ENCODE peak calls at places on chromosome 2, in nine cellular contexts. One of them, this sample, is unnamed.

GRCh38 chr2:161420406-161421025 is 4.4 kb downstream of the TBR1 start:
- DNase-seq in psoas muscle: no peak
- DNase-seq in memory B cell: no peak
- DNase-seq in posterior cingulate gyrus: no peak
- DNase-seq in effector memory CD8-positive, alpha-beta T cell: no peak
- DNase-seq in stimulated activated naive CD8-positive, alpha-beta T cell treated with anti-CD3 and anti-CD28 coated beads, Interleukin-15, Interleukin-2, amounts not matched to agents 100 U/mL and 50 U/mL, for 24 hours: no peak
- DNase-seq in LoVo: no peak
- DNase-seq in GM04503: no peak
- DNase-seq in iris pigment epithelial cell: no peak
- DNase-seq in this sample: no peak

GRCh38 chr2:95353613-95354468 is 48.7 kb upstream of the FAHD2A start:
- DNase-seq in posterior cingulate gyrus: no peak
- DNase-seq in GM04503: no peak
- DNase-seq in memory B cell: no peak
- DNase-seq in effector memory CD8-positive, alpha-beta T cell: no peak
- DNase-seq in stimulated activated naive CD8-positive, alpha-beta T cell treated with anti-CD3 and anti-CD28 coated beads, Interleukin-15, Interleukin-2, amounts not matched to agents 100 U/mL and 50 U/mL, for 24 hours: no peak
- DNase-seq in LoVo: no peak
- DNase-seq in iris pigment epithelial cell: no peak
- DNase-seq in psoas muscle: no peak
- DNase-seq in this sample: no peak

GRCh38 chr2:239180526-239181073 is 220.2 kb downstream of the HDAC4 start:
- DNase-seq in iris pigment epithelial cell: no peak
- DNase-seq in GM04503: no peak
- DNase-seq in posterior cingulate gyrus: no peak
- DNase-seq in memory B cell: no peak
- DNase-seq in LoVo: no peak
- DNase-seq in psoas muscle: no peak
- DNase-seq in effector memory CD8-positive, alpha-beta T cell: no peak
- DNase-seq in stimulated activated naive CD8-positive, alpha-beta T cell treated with anti-CD3 and anti-CD28 coated beads, Interleukin-15, Interleukin-2, amounts not matched to agents 100 U/mL and 50 U/mL, for 24 hours: no peak
- DNase-seq in this sample: no peak

GRCh38 chr2:96471772-96472171 is 33.4 kb downstream of the NEURL3 start:
- DNase-seq in effector memory CD8-positive, alpha-beta T cell: no peak
- DNase-seq in posterior cingulate gyrus: no peak
- DNase-seq in GM04503: no peak
- DNase-seq in LoVo: no peak
- DNase-seq in memory B cell: no peak
- DNase-seq in iris pigment epithelial cell: no peak
- DNase-seq in psoas muscle: no peak
- DNase-seq in stimulated activated naive CD8-positive, alpha-beta T cell treated with anti-CD3 and anti-CD28 coated beads, Interleukin-15, Interleukin-2, amounts not matched to agents 100 U/mL and 50 U/mL, for 24 hours: no peak
- DNase-seq in this sample: no peak

GRCh38 chr2:209495855-209496585 is 72.2 kb downstream of the MAP2 start:
- DNase-seq in psoas muscle: no peak
- DNase-seq in GM04503: peak
- DNase-seq in posterior cingulate gyrus: no peak
- DNase-seq in LoVo: peak
- DNase-seq in iris pigment epithelial cell: peak
- DNase-seq in stimulated activated naive CD8-positive, alpha-beta T cell treated with anti-CD3 and anti-CD28 coated beads, Interleukin-15, Interleukin-2, amounts not matched to agents 100 U/mL and 50 U/mL, for 24 hours: no peak
- DNase-seq in memory B cell: no peak
- DNase-seq in effector memory CD8-positive, alpha-beta T cell: no peak
- DNase-seq in this sample: no peak

GRCh38 chr2:1420746-1421480 is 7.7 kb downstream of the TPO start:
- DNase-seq in iris pigment epithelial cell: no peak
- DNase-seq in LoVo: no peak
- DNase-seq in effector memory CD8-positive, alpha-beta T cell: no peak
- DNase-seq in psoas muscle: no peak
- DNase-seq in memory B cell: no peak
- DNase-seq in posterior cingulate gyrus: no peak
- DNase-seq in stimulated activated naive CD8-positive, alpha-beta T cell treated with anti-CD3 and anti-CD28 coated beads, Interleukin-15, Interleukin-2, amounts not matched to agents 100 U/mL and 50 U/mL, for 24 hours: no peak
- DNase-seq in GM04503: no peak
- DNase-seq in this sample: no peak

GRCh38 chr2:43346619-43347018 is 120.2 kb upstream of the ZFP36L2 start:
- DNase-seq in stimulated activated naive CD8-positive, alpha-beta T cell treated with anti-CD3 and anti-CD28 coated beads, Interleukin-15, Interleukin-2, amounts not matched to agents 100 U/mL and 50 U/mL, for 24 hours: no peak
- DNase-seq in posterior cingulate gyrus: no peak
- DNase-seq in GM04503: no peak
- DNase-seq in LoVo: no peak
- DNase-seq in effector memory CD8-positive, alpha-beta T cell: no peak
- DNase-seq in psoas muscle: no peak
- DNase-seq in iris pigment epithelial cell: no peak
- DNase-seq in memory B cell: no peak
- DNase-seq in this sample: no peak

GRCh38 chr2:227183657-227184367 is 19.4 kb downstream of the COL4A3 start:
- DNase-seq in memory B cell: no peak
- DNase-seq in LoVo: no peak
- DNase-seq in psoas muscle: no peak
- DNase-seq in stimulated activated naive CD8-positive, alpha-beta T cell treated with anti-CD3 and anti-CD28 coated beads, Interleukin-15, Interleukin-2, amounts not matched to agents 100 U/mL and 50 U/mL, for 24 hours: no peak
- DNase-seq in effector memory CD8-positive, alpha-beta T cell: no peak
- DNase-seq in posterior cingulate gyrus: no peak
- DNase-seq in GM04503: no peak
- DNase-seq in iris pigment epithelial cell: peak
- DNase-seq in this sample: no peak

GRCh38 chr2:230987137-230988020 is 8.5 kb upstream of the SPATA3 start:
- DNase-seq in GM04503: no peak
- DNase-seq in effector memory CD8-positive, alpha-beta T cell: peak
- DNase-seq in stimulated activated naive CD8-positive, alpha-beta T cell treated with anti-CD3 and anti-CD28 coated beads, Interleukin-15, Interleukin-2, amounts not matched to agents 100 U/mL and 50 U/mL, for 24 hours: peak
- DNase-seq in posterior cingulate gyrus: peak
- DNase-seq in LoVo: peak
- DNase-seq in iris pigment epithelial cell: peak
- DNase-seq in memory B cell: peak
- DNase-seq in psoas muscle: peak
- DNase-seq in this sample: peak

GRCh38 chr2:241049739-241050623 is 51.6 kb downstream of the SNED1 start:
- DNase-seq in GM04503: no peak
- DNase-seq in effector memory CD8-positive, alpha-beta T cell: peak
- DNase-seq in iris pigment epithelial cell: peak
- DNase-seq in memory B cell: no peak
- DNase-seq in LoVo: no peak
- DNase-seq in psoas muscle: no peak
- DNase-seq in posterior cingulate gyrus: peak
- DNase-seq in stimulated activated naive CD8-positive, alpha-beta T cell treated with anti-CD3 and anti-CD28 coated beads, Interleukin-15, Interleukin-2, amounts not matched to agents 100 U/mL and 50 U/mL, for 24 hours: no peak
- DNase-seq in this sample: peak

GRCh38 chr2:191500566-191501389 is 177.2 kb upstream of the NABP1 start:
- DNase-seq in GM04503: no peak
- DNase-seq in effector memory CD8-positive, alpha-beta T cell: no peak
- DNase-seq in LoVo: no peak
- DNase-seq in iris pigment epithelial cell: no peak
- DNase-seq in posterior cingulate gyrus: no peak
- DNase-seq in psoas muscle: no peak
- DNase-seq in memory B cell: no peak
- DNase-seq in stimulated activated naive CD8-positive, alpha-beta T cell treated with anti-CD3 and anti-CD28 coated beads, Interleukin-15, Interleukin-2, amounts not matched to agents 100 U/mL and 50 U/mL, for 24 hours: no peak
- DNase-seq in this sample: no peak

This sample was measured in Right ventricle myocardium inferior.